ENCODE peak calls at places on chromosome 9, in seven cellular contexts. Y, F, B, X, N, T and R are unnamed samples.

GRCh38 chr9:109816490-109816889 is 36.5 kb downstream of the PALM2AKAP2 start:
- DNase-seq in T (peak; percentile 100), Y (no peak), F (peak; percentile 51), X (no peak), N (no peak), B (no peak), R (peak; percentile 48)

GRCh38 chr9:21812945-21813568 is 10.6 kb downstream of the MTAP start:
- DNase-seq in B (peak; percentile 85), N (peak; percentile 80), X (peak; percentile 82), F (no peak), Y (peak; percentile 43), T (peak; percentile 74), R (no peak)

GRCh38 chr9:129270903-129271431 is 92.9 kb upstream of the IER5L start:
- DNase-seq in Y (no peak), X (no peak), N (peak; percentile 28), B (peak; percentile 27), T (peak; percentile 44), F (no peak), R (peak; percentile 93)

GRCh38 chr9:70012569-70012968 is 31.1 kb upstream of the MAMDC2 start:
- DNase-seq in F (no peak), X (no peak), N (no peak), T (no peak), B (no peak), Y (no peak), R (no peak)

GRCh38 chr9:69412741-69413150 is 87.7 kb downstream of the ENTREP1 start:
- DNase-seq in X (peak; percentile 76), Y (peak; percentile 28), T (peak; percentile 52), N (peak; percentile 25), F (peak; percentile 75), B (no peak), R (peak; percentile 6)

GRCh38 chr9:111078391-111079038 is 40.2 kb upstream of the LPAR1 start:
- DNase-seq in N (no peak), T (peak; percentile 58), X (no peak), F (no peak), B (no peak), Y (no peak), R (no peak)

GRCh38 chr9:21043841-21044240 is 12.4 kb upstream of the HACD4 start:
- DNase-seq in T (no peak), Y (no peak), X (no peak), F (no peak), B (no peak), N (no peak), R (no peak)

GRCh38 chr9:21473236-21473635 is 8.9 kb downstream of the IFNE start:
- DNase-seq in X (no peak), Y (no peak), B (no peak), F (no peak), N (no peak), T (no peak), R (no peak)

GRCh38 chr9:33794560-33794959 is 801 bp upstream of the PRSS3 start:
- DNase-seq in N (no peak), Y (no peak), X (no peak), T (no peak), B (no peak), F (no peak), R (no peak)

GRCh38 chr9:2818486-2819121 is 25.3 kb downstream of the PUM3 start:
- DNase-seq in X (no peak), Y (no peak), F (no peak), N (no peak), B (no peak), T (no peak), R (no peak)

GRCh38 chr9:127546125-127546832 is 65.8 kb upstream of the STXBP1 start:
- DNase-seq in N (peak; percentile 37), B (no peak), F (no peak), T (no peak), X (no peak), Y (no peak), R (no peak)

GRCh38 chr9:26673276-26673675 is 219.3 kb downstream of the CAAP1 start:
- DNase-seq in X (no peak), T (no peak), Y (no peak), F (no peak), B (no peak), N (no peak), R (no peak)

GRCh38 chr9:5430912-5431311 is 6.8 kb downstream of the PLGRKT start:
- DNase-seq in N (no peak), X (no peak), Y (no peak), F (no peak), B (no peak), T (no peak), R (no peak)

GRCh38 chr9:95504053-95504963 is 12.5 kb downstream of the PTCH1 start:
- DNase-seq in N (peak; percentile 23), Y (no peak), F (peak; percentile 30), B (no peak), X (no peak), T (peak; percentile 72), R (peak; percentile 60)

GRCh38 chr9:115615821-115616665 is 498.1 kb upstream of the TNC start:
- DNase-seq in B (no peak), F (peak; percentile 79), N (no peak), Y (no peak), X (no peak), T (peak; percentile 96), R (no peak)

GRCh38 chr9:79028101-79028500 is 543.7 kb upstream of the TLE4 start:
- DNase-seq in Y (no peak), N (no peak), T (peak; percentile 73), F (no peak), X (no peak), B (no peak), R (no peak)

GRCh38 chr9:131697908-131698714 is 41.8 kb downstream of the RAPGEF1 start:
- DNase-seq in Y (no peak), B (no peak), F (no peak), T (no peak), X (no peak), N (no peak), R (peak; percentile 49)

GRCh38 chr9:693460-694390 is 147.8 kb upstream of the DMRT1 start:
- DNase-seq in B (no peak), Y (peak; percentile 84), N (peak; percentile 32), F (no peak), T (peak; percentile 86), X (no peak), R (no peak)

GRCh38 chr9:112049834-112050516 is 125.1 kb downstream of the SUSD1 start:
- DNase-seq in X (no peak), Y (no peak), B (no peak), T (no peak), F (no peak), N (no peak), R (no peak)

GRCh38 chr9:81317223-81317622 is 372.1 kb downstream of the TLE1 start:
- DNase-seq in X (no peak), T (no peak), B (no peak), F (no peak), N (no peak), Y (no peak), R (no peak)

GRCh38 chr9:115305543-115305942 is 187.6 kb upstream of the TNC start:
- DNase-seq in T (no peak), N (no peak), X (no peak), F (no peak), Y (no peak), B (no peak), R (no peak)

GRCh38 chr9:107491081-107492053 is 1.8 kb upstream of the KLF4 start:
- DNase-seq in X (no peak), T (no peak), N (peak; percentile 35), B (peak; percentile 60), Y (peak; percentile 59), F (no peak), R (no peak)

GRCh38 chr9:134260801-134261200 is 65.5 kb upstream of the RXRA start:
- DNase-seq in N (no peak), F (no peak), X (no peak), Y (no peak), T (no peak), B (no peak), R (no peak)

GRCh38 chr9:14056235-14056930 is 257.6 kb downstream of the NFIB start:
- DNase-seq in N (no peak), B (no peak), X (no peak), Y (no peak), T (no peak), F (no peak), R (no peak)

GRCh38 chr9:105978336-105978735 is 284.0 kb downstream of the TMEM38B start:
- DNase-seq in F (no peak), Y (no peak), X (no peak), T (no peak), B (no peak), N (no peak), R (no peak)

DNA sequence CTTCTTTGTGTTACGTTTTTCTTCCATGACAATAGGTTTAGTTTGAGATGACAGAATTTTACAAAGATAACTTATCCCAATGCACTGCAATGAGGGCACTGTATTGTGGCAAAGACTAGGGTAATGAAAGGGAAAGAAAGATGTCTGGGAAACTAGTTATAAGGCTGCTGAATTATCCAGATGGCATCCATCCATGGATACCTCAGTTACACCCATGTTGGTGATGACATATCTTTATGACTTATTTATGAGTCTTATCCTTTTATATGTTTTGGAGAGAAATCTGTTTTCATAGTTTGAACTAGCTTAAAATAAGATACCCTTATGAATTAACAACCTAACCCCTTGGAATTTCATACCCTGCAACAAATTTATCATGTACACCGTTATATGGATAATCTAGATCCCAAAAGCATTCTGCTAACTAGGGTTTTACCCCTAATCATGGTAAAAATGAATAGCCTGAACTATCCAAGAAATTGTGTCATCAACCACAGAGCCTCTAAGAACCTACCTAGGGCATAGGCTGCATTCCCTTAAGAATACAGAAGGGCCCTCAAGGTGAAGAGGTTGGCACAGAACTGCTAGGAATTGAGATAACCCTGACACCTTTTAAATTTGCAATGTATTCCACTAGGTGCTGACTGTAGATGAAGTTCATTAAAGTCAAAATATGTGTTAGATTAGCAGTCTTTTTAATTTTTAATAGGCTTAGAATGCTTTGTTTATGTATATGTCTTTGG is 49.5 kb upstream of the RORB start:
- DNase-seq in B (no peak), F (no peak), T (no peak), Y (no peak), N (no peak), X (no peak), R (no peak)
- TF ChIP-seq POLR2A in B (no peak), F (no peak), T (no peak), Y (no peak), N (no peak), X (no peak), R (no peak)

GRCh38 chr9:126454250-126454649 is 127.6 kb downstream of the MVB12B start:
- DNase-seq in N (no peak), F (no peak), X (no peak), B (no peak), T (no peak), Y (no peak), R (no peak)
- TF ChIP-seq CTCF in N (no peak), F (no peak), X (no peak), B (no peak), T (no peak), Y (no peak), R (no peak)

GRCh38 chr9:124478014-124478753 is 27.9 kb downstream of the ADGRD2 start:
- DNase-seq in F (no peak), T (no peak), B (no peak), N (no peak), X (peak; percentile 40), Y (no peak), R (no peak)
- H3K4me3 ChIP-seq in F (peak overlapping the region; percentile 42), T (no peak overlapping the region), B (no peak overlapping the region), N (peak overlapping the region; percentile 6), X (peak overlapping the region; percentile 19), Y (no peak overlapping the region), R (no peak overlapping the region)

GRCh38 chr9:121326130-121326838 is 43.8 kb downstream of the STOM start:
- DNase-seq in F (no peak), T (peak; percentile 44), X (peak; percentile 89), Y (peak; percentile 93), N (peak; percentile 75), B (no peak), R (no peak)
- TF ChIP-seq POLR2A in F (no peak), T (no peak), X (no peak), Y (no peak), N (no peak), B (no peak), R (no peak)